ENCODE peak calls at places on chromosome 3, in four cellular contexts. Q is IMR-90, X is ascending aorta, R is uterus. B is an unnamed sample.

GRCh38 chr3:62007036-62007435 is 366.3 kb downstream of the FEZF2 start:
- DNase-seq in Q (peak; percentile 5), R (no peak), X (no peak), B (no peak)

GRCh38 chr3:43105224-43105596 is 669 bp downstream of the POMGNT2 start:
- DNase-seq in R (no peak), X (no peak), Q (no peak), B (peak; percentile 56)

GRCh38 chr3:72044231-72044935 is 259.4 kb upstream of the PROK2 start:
- DNase-seq in X (no peak), Q (no peak), R (no peak), B (no peak)

GRCh38 chr3:101629219-101629618 is 47.7 kb downstream of the ZBTB11 start:
- DNase-seq in R (no peak), Q (no peak), X (no peak), B (no peak)

GRCh38 chr3:64022451-64023186 is 675 bp downstream of the PSMD6 start:
- DNase-seq in R (no peak), Q (no peak), X (no peak), B (no peak)

GRCh38 chr3:67654832-67655152 is 380 bp upstream of the SUCLG2 start:
- DNase-seq in Q (no peak), R (no peak), X (no peak), B (no peak)

GRCh38 chr3:16151109-16151508 is 23.4 kb upstream of the GALNT15 start:
- DNase-seq in R (peak; percentile 72), X (no peak), Q (peak; percentile 95), B (peak; percentile 86)

GRCh38 chr3:12891985-12892839 is 50.8 kb upstream of the RPL32 start:
- DNase-seq in X (peak; percentile 75), Q (peak; percentile 66), R (peak; percentile 52), B (peak; percentile 18)

GRCh38 chr3:67200618-67201017 is 202.5 kb downstream of the KBTBD8 start:
- DNase-seq in X (no peak), R (no peak), Q (no peak), B (no peak)

GRCh38 chr3:75171632-75172230 is 492.4 kb upstream of the FRG2C start:
- DNase-seq in X (no peak), Q (peak; percentile 6), R (no peak), B (no peak)

GRCh38 chr3:129211772-129212171 is 28.1 kb upstream of the CNBP start:
- DNase-seq in Q (peak; percentile 79), X (peak; percentile 78), R (peak; percentile 85), B (peak; percentile 86)

DNA sequence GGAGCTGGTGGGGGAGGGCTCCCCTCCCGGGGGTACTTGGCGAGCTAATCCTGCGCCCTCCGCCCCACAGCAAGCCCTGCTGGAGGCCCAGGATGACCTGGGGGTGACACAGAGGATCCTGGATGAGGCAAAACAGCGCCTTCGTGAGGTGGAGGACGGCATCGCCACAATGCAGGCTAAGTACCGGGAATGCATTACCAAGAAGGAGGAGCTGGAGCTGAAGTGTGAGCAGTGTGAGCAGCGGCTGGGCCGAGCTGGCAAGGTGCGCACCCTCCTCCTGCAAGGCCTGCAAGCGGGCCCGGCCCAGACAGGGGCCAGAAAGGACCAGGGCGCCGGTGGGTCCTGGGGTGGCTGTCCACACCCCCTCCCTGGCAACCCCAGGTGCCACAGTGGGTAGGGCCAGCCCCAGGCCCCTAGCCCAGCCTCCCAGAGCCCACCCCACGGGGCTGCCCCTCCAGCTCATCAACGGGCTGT is 56.5 kb downstream of the SEMA3G start:
- DNase-seq in X (no peak), R (no peak), Q (no peak), B (no peak)
- TF ChIP-seq CTCF in X (no peak), R (no peak), Q (no peak), B (no peak)

DNA sequence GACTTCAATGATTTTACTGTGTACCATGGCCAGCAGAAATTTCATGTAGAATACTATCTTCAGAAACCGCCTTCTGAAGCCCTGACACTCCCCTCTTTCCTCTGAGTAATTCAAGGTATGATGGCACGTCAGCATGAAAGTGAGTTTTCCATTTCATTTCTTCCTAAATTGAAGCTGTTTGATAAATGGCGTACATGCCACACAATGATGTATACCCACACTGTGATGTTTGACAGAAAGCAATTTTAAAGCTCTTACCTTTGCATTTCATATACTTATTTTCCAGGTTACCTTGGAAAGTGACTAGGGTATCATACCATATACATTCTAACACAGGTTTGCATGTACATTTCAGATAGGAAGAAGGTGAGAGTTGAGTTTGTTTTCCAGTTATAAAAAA is 147.9 kb upstream of the LRRC3B start:
- DNase-seq in X (no peak), Q (no peak), R (no peak), B (no peak)
- H3K4me3 ChIP-seq in X (no peak overlapping the region), Q (no peak overlapping the region), R (no peak overlapping the region), B (no peak overlapping the region)

GRCh38 chr3:52473031-52473430 is 17.6 kb downstream of the NISCH start:
- DNase-seq in Q (no peak), X (no peak), R (no peak), B (no peak)

GRCh38 chr3:52471371-52472238 is 16.2 kb downstream of the NISCH start:
- DNase-seq in R (peak; percentile 61), X (peak; percentile 81), Q (peak; percentile 30), B (peak; percentile 74)

GRCh38 chr3:52470920-52471319 is 15.5 kb downstream of the NISCH start:
- DNase-seq in Q (no peak), X (no peak), R (no peak), B (peak; percentile 31)

GRCh38 chr3:52469001-52469400 is 13.6 kb downstream of the NISCH start:
- DNase-seq in X (no peak), Q (no peak), R (no peak), B (no peak)

DNA sequence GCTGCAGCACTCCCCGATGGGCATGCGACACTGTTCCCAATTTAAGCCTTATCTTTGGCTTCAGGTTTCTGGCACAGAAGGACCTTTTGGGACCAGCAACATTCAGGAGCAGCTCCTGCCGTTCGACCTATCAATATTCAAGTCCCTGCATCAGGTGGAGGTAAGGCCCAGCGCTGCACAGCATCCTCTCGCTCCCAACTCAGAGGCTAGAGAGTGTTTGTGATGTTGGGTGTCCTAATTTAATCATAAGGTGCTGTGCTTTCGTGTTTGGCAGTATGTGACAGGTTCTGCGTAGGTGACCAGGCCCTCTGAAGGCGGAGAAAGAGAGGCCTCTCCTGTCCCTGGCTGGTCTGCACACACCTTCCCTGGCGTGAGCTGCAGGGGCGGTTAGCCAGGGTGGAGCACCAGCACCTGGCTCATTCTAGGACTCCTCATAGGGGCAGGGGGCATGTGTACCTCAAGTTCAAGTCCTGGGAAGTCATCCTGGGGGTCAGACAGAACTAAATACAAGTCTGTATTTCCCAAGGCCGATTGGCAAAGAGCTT is 16.9 kb downstream of the NISCH start:
- DNase-seq in X (no peak), Q (no peak), R (no peak), B (no peak)
- TF ChIP-seq CTCF in X (no peak), Q (no peak), R (no peak), B (no peak)

DNA sequence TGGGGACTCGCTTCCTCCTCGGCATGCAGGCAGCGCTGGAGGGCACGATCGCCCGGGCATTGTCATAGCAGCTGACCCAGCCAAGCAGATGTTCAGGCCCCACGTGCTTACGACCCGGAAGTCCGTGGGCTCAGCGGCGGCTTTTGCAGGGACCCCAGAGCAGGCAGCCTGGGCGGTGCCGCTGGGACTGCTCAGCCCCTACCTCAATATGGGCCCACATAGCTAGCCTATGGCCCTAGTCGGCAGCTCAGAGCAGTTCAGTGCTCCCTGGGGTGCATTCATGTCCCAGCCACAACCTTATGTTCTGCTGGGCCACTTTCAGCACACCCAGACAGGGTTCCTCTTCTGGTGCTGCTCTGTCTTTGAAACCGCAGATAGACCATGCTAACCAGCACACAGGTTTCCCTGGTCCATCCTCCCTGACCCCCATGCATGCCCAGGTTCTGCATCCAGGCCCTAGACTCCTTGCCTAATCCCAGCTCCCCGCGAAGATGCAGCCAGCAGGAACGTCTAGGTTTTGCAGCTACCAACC is 10.4 kb upstream of the EIF4A2 start:
- DNase-seq in X (peak; percentile 82), Q (no peak), R (peak; percentile 32), B (peak; percentile 72)
- H3K4me3 ChIP-seq in X (peak overlapping the region; percentile 51), Q (no peak overlapping the region), R (peak overlapping the region; percentile 30), B (peak overlapping the region; percentile 63)

DNA sequence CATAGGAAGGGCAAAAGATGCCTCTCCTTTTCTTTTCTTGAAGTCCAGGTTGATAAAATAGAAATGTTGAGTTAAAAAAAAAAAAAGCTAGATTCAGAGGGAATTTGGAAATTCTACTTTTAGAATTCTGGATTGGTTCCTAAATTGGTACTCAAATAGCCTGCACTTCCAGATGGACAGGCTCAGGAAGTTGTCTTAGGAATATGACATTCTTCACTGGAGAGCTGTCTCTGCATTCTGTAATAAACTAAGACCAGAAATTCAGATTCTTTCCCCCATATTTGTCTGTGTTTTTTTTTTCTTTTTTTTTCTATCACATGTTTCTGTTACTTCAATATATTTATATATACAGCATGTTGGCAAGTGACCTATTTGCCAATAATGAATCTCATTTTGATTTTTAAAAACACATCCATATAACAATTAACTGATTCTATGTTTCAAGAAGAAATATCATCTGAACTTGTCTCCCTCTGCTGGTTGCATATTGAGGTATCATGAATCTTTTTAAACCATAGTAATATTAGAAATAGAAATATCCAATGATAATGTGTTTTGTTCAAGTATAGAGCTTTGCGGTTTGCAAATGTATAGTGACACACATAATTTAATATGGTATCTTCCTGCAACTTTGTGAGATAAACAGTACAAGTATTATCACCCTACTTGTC is 8.5 kb upstream of the LSAMP start:
- DNase-seq in Q (peak; percentile 30), X (no peak), R (no peak), B (no peak)
- TF ChIP-seq CTCF in Q (peak; percentile 46), X (no peak), R (no peak), B (peak; percentile 4)

GRCh38 chr3:23712656-23713559 is 92.8 kb upstream of the UBE2E1 start:
- DNase-seq in Q (peak; percentile 96), R (peak; percentile 75), X (peak; percentile 63), B (peak; percentile 54)
- H3K4me3 ChIP-seq in Q (no peak overlapping the region), R (no peak overlapping the region), X (no peak overlapping the region), B (peak overlapping the region; percentile 3)

GRCh38 chr3:108053025-108053424 is 37.8 kb downstream of the CD47 start:
- DNase-seq in Q (no peak), X (no peak), R (no peak), B (no peak)
- TF ChIP-seq CTCF in Q (no peak), X (no peak), R (no peak), B (no peak)

DNA sequence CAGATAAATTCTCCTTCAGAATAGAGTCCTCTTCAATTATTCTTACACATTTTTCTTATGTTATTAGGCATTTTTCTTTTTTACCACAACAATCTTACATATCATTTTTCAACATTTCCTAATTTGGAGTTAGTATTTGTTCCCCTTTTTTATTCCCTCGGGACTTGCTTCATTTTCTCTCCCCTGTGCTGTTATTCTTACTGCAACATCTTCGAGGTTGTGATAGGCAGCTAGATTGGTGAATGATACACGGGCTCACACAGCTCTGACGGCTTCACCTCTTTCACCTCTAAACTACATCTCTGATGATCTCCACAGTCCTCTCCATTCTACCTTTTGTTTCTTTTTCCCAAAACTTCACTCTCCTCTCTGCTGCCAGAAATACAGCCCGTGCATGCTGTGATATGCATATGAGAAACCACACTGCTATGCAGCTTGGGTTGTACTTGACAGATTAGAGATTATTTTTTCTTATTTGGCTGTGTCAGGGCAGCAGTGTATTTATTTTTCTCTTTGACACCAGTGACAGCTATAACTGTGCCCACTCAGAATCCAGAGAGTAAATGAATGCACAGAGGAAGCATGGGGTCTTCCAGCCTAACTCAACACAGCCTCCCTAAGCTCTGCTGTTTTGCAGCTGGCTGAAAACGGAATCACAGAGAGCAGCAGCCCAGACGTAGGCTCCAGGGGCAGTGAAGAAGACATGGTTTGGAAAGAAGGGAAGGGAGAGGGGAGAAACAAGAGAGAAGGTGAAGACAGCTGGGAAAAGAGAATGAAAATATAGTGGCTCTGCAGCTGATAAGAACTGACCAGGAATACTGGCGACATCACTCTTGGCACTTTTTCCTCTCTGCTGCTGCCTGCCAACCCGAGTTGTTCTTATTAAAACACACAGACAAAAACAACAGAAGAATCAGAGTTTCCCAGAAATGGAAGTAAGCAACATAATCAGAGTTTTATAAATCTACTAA is 61.8 kb downstream of the SLC9A9 start:
- DNase-seq in Q (peak; percentile 17), X (no peak), R (peak; percentile 35), B (peak; percentile 25)
- H3K4me3 ChIP-seq in Q (no peak overlapping the region), X (peak overlapping the region; percentile 2), R (peak overlapping the region; percentile 9), B (no peak overlapping the region)

GRCh38 chr3:33732394-33732793 is 14.3 kb upstream of the CLASP2 start:
- DNase-seq in Q (no peak), X (no peak), R (no peak), B (no peak)
- TF ChIP-seq CTCF in Q (no peak), X (no peak), R (no peak), B (no peak)